ENCODE peak calls at places on chromosomes 1 and 21, in five cellular contexts. H is colonic mucosa, A is MM.1S, L is A673, T is left ventricle myocardium inferior. W is an unnamed sample.

GRCh38 chr1:239707615-239708014 is 321.2 kb downstream of the CHRM3 start:
- DNase-seq in L (no peak), H (no peak), T (no peak), A (no peak), W (no peak)

GRCh38 chr1:48000883-48001282 is 3.7 kb upstream of the TRABD2B start:
- DNase-seq in A (no peak), H (no peak), L (no peak), T (no peak), W (no peak)

GRCh38 chr21:41768371-41769042 is 1.7 kb upstream of the RIPK4 start:
- DNase-seq in T (no peak), A (no peak), H (peak; percentile 91), L (peak; percentile 59), W (peak; percentile 51)

GRCh38 chr1:35554261-35555211 is 2.7 kb downstream of the KIAA0319L start:
- DNase-seq in A (no peak), T (no peak), L (no peak), H (no peak), W (no peak)

GRCh38 chr1:155034318-155035208 is 939 bp downstream of the DCST1 start:
- DNase-seq in A (no peak), T (no peak), H (no peak), L (no peak), W (no peak)

GRCh38 chr1:10686404-10687040 is 109.9 kb downstream of the CASZ1 start:
- DNase-seq in A (no peak), L (no peak), T (no peak), H (no peak), W (no peak)

GRCh38 chr1:116852367-116852766 is 57.3 kb upstream of the PTGFRN start:
- DNase-seq in A (no peak), H (no peak), T (no peak), L (no peak), W (no peak)

GRCh38 chr1:29234471-29234870 is 1.9 kb upstream of the PTPRU start:
- DNase-seq in T (no peak), H (no peak), L (no peak), A (no peak), W (no peak)

GRCh38 chr1:233549917-233550316 is 64.0 kb upstream of the KCNK1 start:
- DNase-seq in A (no peak), H (no peak), L (no peak), T (no peak), W (no peak)

GRCh38 chr1:238409947-238410346 is 519.2 kb upstream of the ZP4 start:
- DNase-seq in H (no peak), T (no peak), A (no peak), L (peak; percentile 3), W (no peak)

GRCh38 chr1:88700383-88701013 is 16.4 kb downstream of the PKN2 start:
- DNase-seq in H (no peak), A (no peak), T (no peak), L (no peak), W (no peak)

GRCh38 chr1:23405946-23406345 is 18.6 kb downstream of the TCEA3 start:
- DNase-seq in H (no peak), T (no peak), A (no peak), L (no peak), W (no peak)

GRCh38 chr1:23403735-23404486 is 20.6 kb downstream of the TCEA3 start:
- DNase-seq in T (peak; percentile 88), L (peak; percentile 97), H (peak; percentile 95), A (peak; percentile 75), W (peak; percentile 89)

GRCh38 chr1:23403355-23403734 is 21.2 kb downstream of the TCEA3 start:
- DNase-seq in L (no peak), H (no peak), A (no peak), T (no peak), W (no peak)

GRCh38 chr1:23403038-23403336 is 21.6 kb downstream of the TCEA3 start:
- DNase-seq in T (no peak), H (no peak), A (no peak), L (peak; percentile 42), W (no peak)

GRCh38 chr1:23407036-23407630 is 17.4 kb downstream of the TCEA3 start:
- DNase-seq in T (no peak), H (no peak), A (no peak), L (no peak), W (no peak)
- TF ChIP-seq CTCF in T (no peak), H (no peak), A (no peak), L (no peak), W (no peak)

GRCh38 chr1:231729541-231729940 is 103.0 kb downstream of the DISC1 start:
- DNase-seq in A (no peak), H (no peak), L (no peak), T (no peak), W (no peak)

GRCh38 chr1:231733672-231734071 is 107.1 kb downstream of the DISC1 start:
- DNase-seq in A (no peak), L (no peak), H (no peak), T (no peak), W (no peak)

GRCh38 chr1:231733063-231733462 is 106.5 kb downstream of the DISC1 start:
- DNase-seq in L (no peak), H (no peak), T (no peak), A (no peak), W (no peak)

GRCh38 chr1:231734417-231734816 is 107.8 kb downstream of the DISC1 start:
- DNase-seq in H (peak; percentile 19), L (no peak), T (no peak), A (no peak), W (no peak)

GRCh38 chr1:231731262-231731661 is 104.7 kb downstream of the DISC1 start:
- DNase-seq in L (no peak), A (no peak), T (no peak), H (no peak), W (no peak)
- H3K27ac ChIP-seq in L (no peak overlapping the region), A (no peak overlapping the region), T (no peak overlapping the region), H (no peak overlapping the region), W (no peak overlapping the region)

GRCh38 chr1:66929999-66930822 is 5.4 kb downstream of the MIER1 start:
- DNase-seq in L (peak; percentile 97), T (peak; percentile 96), H (peak; percentile 98), A (peak; percentile 94), W (peak; percentile 96)
- TF ChIP-seq CTCF in L (peak; percentile 19), T (peak; percentile 60), H (peak; percentile 14), A (no peak), W (peak; percentile 44)

DNA sequence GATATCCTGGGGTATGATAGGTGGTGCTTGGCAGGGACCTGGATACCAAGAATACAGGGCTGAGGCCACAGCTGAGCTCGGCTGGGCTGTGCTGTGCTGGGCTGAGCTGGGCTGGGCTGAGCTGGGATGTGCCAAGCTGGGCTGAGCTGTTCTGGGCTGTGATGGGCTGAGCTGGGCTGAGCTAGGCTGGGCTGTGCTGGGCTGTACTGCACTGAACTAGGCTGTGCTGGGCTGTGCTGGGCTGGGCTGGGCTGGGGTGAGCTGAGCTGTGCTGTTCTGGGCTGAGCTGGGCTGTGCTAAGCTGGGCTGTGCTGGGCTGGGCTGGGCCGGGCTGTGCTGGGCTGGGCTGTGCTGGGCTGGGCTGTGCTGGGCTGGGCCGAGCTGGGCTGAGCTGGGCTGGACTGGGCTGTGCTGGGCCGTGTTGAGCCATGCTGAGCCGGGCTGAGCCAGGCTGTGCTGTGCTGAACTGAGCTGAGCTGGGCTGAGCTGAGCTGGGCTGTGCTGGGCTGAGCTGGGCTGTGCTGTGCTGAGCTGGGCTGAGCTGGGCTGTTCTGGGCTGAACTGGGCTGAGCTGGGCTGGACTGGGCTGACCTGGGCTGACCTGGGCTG is 94.7 kb upstream of the ACTRT2 start:
- DNase-seq in A (no peak), L (no peak), H (no peak), T (no peak), W (no peak)
- H3K27ac ChIP-seq in A (no peak overlapping the region), L (no peak overlapping the region), H (no peak overlapping the region), T (no peak overlapping the region), W (no peak overlapping the region)

GRCh38 chr21:26964379-26964778 is 2.5 kb downstream of the ADAMTS5 start:
- DNase-seq in A (no peak), L (no peak), T (peak; percentile 66), H (peak; percentile 33), W (no peak)
- TF ChIP-seq CTCF in A (no peak), L (no peak), T (no peak), H (no peak), W (no peak)